ENCODE peak calls at places on chromosome 22, in eight cellular contexts. W is right atrium auricular region; B is SJCRH30; Z is neuronal stem cell; U is small intestine; D is stomach; H is mesenchymal stem cell; A is naive thymus-derived CD4-positive, alpha-beta T cell. Q is an unnamed sample.

GRCh38 chr22:45302047-45302446 is 7.7 kb upstream of the FAM118A start:
- DNase-seq in W (no peak), B (no peak), Z (no peak), U (peak; percentile 42), D (no peak), H (peak; percentile 89), A (no peak), Q (no peak)

GRCh38 chr22:35540600-35541253 is at the start of gene RASD2:
- DNase-seq in W (no peak), B (peak; percentile 47), Z (no peak), U (peak; percentile 33), D (no peak), H (peak; percentile 51), A (peak; percentile 37), Q (peak; percentile 52)

GRCh38 chr22:20803696-20804324 is 29.9 kb downstream of the SERPIND1 start:
- DNase-seq in W (no peak), B (peak; percentile 45), Z (peak; percentile 20), U (peak; percentile 48), D (peak; percentile 40), H (peak; percentile 50), A (peak; percentile 16), Q (peak; percentile 53)

GRCh38 chr22:36644333-36644757 is 59.2 kb downstream of the CACNG2 start:
- DNase-seq in W (no peak), B (peak; percentile 82), Z (peak; percentile 82), U (peak; percentile 27), D (no peak), H (peak; percentile 92), A (peak; percentile 24), Q (peak; percentile 71)

GRCh38 chr22:42179616-42180015 is 49.0 kb upstream of the CYP2D6 start:
- DNase-seq in W (no peak), B (peak; percentile 63), Z (no peak), U (no peak), D (no peak), H (peak; percentile 51), A (no peak), Q (no peak)

GRCh38 chr22:20741008-20741633 is 32.8 kb upstream of the SERPIND1 start:
- DNase-seq in W (no peak), B (peak; percentile 57), Z (no peak), U (no peak), D (no peak), H (no peak), A (no peak), Q (no peak)

GRCh38 chr22:44505796-44506354 is 7.8 kb upstream of the RTL6 start:
- DNase-seq in W (peak; percentile 49), B (peak; percentile 21), Z (no peak), U (no peak), D (no peak), H (no peak), A (no peak), Q (no peak)

GRCh38 chr22:49586244-49586748 is 241.4 kb downstream of the BRD1 start:
- DNase-seq in W (no peak), B (peak; percentile 20), Z (no peak), U (no peak), D (no peak), H (no peak), A (no peak), Q (no peak)

GRCh38 chr22:50436134-50436830 is 38.6 kb downstream of the SBF1 start:
- DNase-seq in W (no peak), B (no peak), Z (no peak), U (no peak), D (no peak), H (no peak), A (no peak), Q (no peak)

GRCh38 chr22:18057568-18058209 is 20.1 kb upstream of the PEX26 start:
- DNase-seq in W (peak; percentile 95), B (peak; percentile 80), Z (no peak), U (no peak), D (peak; percentile 60), H (peak; percentile 93), A (no peak), Q (no peak)

GRCh38 chr22:20003304-20003703 is 13.3 kb downstream of the ARVCF start:
- DNase-seq in W (no peak), B (no peak), Z (no peak), U (no peak), D (no peak), H (no peak), A (no peak), Q (no peak)

GRCh38 chr22:28953399-28953798 is 70.0 kb downstream of the ZNRF3 start:
- DNase-seq in W (no peak), B (no peak), Z (no peak), U (no peak), D (no peak), H (no peak), A (no peak), Q (no peak)

GRCh38 chr22:28955817-28956216 is 72.4 kb downstream of the ZNRF3 start:
- DNase-seq in W (no peak), B (no peak), Z (no peak), U (no peak), D (peak; percentile 27), H (peak; percentile 9), A (peak; percentile 83), Q (no peak)

GRCh38 chr22:28951969-28952521 is 68.7 kb downstream of the ZNRF3 start:
- DNase-seq in W (no peak), B (peak; percentile 82), Z (no peak), U (no peak), D (no peak), H (no peak), A (no peak), Q (peak; percentile 78)

GRCh38 chr22:28952857-28953256 is 69.5 kb downstream of the ZNRF3 start:
- DNase-seq in W (no peak), B (peak; percentile 59), Z (no peak), U (no peak), D (no peak), H (no peak), A (no peak), Q (peak; percentile 51)

DNA sequence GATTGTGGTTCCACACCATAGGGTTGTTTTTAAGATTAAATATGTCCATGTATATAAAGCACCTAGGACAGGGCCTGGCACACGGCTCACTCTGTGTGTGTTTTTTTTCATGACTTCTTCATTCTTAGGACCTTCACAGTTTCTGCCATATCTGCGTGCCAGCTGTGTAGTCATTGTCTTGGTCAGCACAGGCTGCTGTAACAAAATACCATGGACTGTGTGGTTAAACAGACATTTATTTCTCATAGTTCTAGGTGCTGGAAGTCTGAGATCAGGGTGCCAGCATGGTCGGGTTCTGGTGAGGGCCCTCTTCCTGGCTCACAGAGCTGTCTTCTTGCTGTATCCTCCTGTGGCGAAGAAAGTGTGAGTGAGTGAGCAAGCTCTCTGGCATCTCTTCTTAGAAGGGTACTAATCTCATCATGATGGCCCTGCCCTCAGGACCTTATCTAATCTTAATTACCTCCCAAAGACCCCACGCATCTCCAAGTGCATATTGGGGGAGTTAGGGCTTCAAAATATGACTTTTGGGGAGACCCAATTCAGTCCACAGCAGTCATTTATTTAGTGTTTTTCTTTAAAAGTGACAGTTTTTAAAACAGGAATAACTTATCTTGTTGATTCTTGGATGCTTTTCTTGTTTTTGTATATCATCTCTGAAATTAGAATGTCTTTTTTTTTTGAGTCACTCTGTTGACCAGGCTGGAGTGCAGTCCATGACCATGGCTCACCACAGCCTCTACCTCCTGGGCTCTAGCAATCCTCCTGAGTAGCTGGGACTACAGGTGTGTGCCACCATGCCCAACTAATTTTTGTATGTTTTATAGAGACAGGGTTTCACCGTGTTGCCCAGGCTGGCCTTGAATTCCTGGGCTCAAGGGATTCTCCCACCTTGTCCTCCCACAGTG is 70.9 kb downstream of the ZNRF3 start:
- DNase-seq in W (no peak), B (no peak), Z (no peak), U (no peak), D (no peak), H (no peak), A (no peak), Q (no peak)
- H3K4me1 ChIP-seq in W (no peaks in the 10 kb centered on the region), B (peaks cover 34% of the 10 kb centered on the region), Z (peaks cover 32% of the 10 kb centered on the region), U (no peaks in the 10 kb centered on the region), D (peaks cover 12% of the 10 kb centered on the region), H (peaks cover 15% of the 10 kb centered on the region), A (peaks cover 15% of the 10 kb centered on the region), Q (peaks cover 55% of the 10 kb centered on the region)

GRCh38 chr22:23204125-23204488 is 23.8 kb downstream of the BCR start:
- DNase-seq in W (no peak), B (no peak), Z (no peak), U (no peak), D (no peak), H (no peak), A (no peak), Q (no peak)
- H3K4me1 ChIP-seq in W (no peaks in the 10 kb centered on the region), B (peaks cover 11% of the 10 kb centered on the region), Z (peaks cover 12% of the 10 kb centered on the region), U (no peaks in the 10 kb centered on the region), D (peaks cover 33% of the 10 kb centered on the region), H (peaks cover 22% of the 10 kb centered on the region), A (peaks cover 3% of the 10 kb centered on the region), Q (no peaks in the 10 kb centered on the region)

GRCh38 chr22:38706101-38706884 is 549 bp downstream of the GTPBP1 start:
- DNase-seq in W (peak; percentile 69), B (peak; percentile 43), Z (no peak), U (peak; percentile 66), D (peak; percentile 60), H (peak; percentile 71), A (no peak), Q (peak; percentile 43)
- H3K4me1 ChIP-seq in W (no peaks in the 10 kb centered on the region), B (peaks cover 9% of the 10 kb centered on the region), Z (peaks cover 13% of the 10 kb centered on the region), U (peaks cover 12% of the 10 kb centered on the region), D (peaks cover 41% of the 10 kb centered on the region), H (peaks cover 13% of the 10 kb centered on the region), A (peaks cover 42% of the 10 kb centered on the region), Q (peaks cover 13% of the 10 kb centered on the region)

GRCh38 chr22:48568736-48569330 is 1258.8 kb downstream of the BRD1 start:
- DNase-seq in W (no peak), B (no peak), Z (no peak), U (no peak), D (no peak), H (no peak), A (no peak), Q (no peak)

GRCh38 chr22:48565901-48566501 is 1261.7 kb downstream of the BRD1 start:
- DNase-seq in W (no peak), B (no peak), Z (no peak), U (no peak), D (no peak), H (no peak), A (no peak), Q (no peak)

GRCh38 chr22:48566741-48567140 is 1260.9 kb downstream of the BRD1 start:
- DNase-seq in W (no peak), B (no peak), Z (no peak), U (no peak), D (no peak), H (no peak), A (no peak), Q (no peak)

GRCh38 chr22:48569476-48570233 is 1258.0 kb downstream of the BRD1 start:
- DNase-seq in W (no peak), B (no peak), Z (no peak), U (no peak), D (no peak), H (no peak), A (no peak), Q (no peak)

DNA sequence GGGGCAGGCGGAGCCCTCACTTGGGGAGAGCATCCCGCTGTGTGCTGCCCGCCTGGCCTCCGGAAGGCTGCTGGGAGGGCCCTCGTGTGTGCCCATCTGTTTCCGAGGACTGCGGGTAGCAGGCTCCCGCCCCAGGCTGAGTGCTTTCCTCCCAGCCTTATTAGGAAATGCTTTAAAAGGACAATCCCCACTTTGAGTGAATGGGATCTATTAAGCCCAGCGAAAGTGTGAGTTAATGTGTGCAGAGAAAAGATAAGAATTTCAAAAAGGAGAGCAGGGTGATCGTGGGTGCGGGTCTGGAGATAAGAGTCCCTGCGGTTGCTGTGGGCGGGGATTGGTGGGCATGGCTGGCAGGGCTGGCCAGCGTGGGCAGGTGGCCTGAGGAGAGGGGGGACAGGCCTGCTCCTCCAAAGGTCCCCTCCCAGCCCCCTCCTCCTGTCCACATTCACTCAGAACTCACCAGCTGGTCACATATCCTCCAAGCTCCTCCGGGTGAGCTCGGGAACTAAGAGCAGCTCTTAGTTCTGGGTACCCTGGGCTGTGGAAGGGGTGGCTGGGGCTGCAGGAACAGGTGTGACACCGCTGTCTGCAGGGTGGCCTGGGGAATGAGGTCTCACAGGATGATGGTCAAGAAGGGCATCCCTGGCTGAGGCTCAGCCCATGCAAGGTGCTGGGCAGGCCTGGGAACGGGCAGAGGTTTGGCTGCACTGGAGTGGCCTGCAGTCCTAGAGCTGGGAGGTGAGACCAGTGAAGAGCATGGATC is 1260.3 kb downstream of the BRD1 start:
- DNase-seq in W (no peak), B (no peak), Z (no peak), U (no peak), D (no peak), H (no peak), A (no peak), Q (no peak)
- H3K4me1 ChIP-seq in W (no peaks in the 10 kb centered on the region), B (no peaks in the 10 kb centered on the region), Z (peaks cover 2% of the 10 kb centered on the region), U (no peaks in the 10 kb centered on the region), D (peaks cover 10% of the 10 kb centered on the region), H (no peaks in the 10 kb centered on the region), A (no peaks in the 10 kb centered on the region), Q (no peaks in the 10 kb centered on the region)

Q was measured in Caco-2.